ENCODE peak calls at places on chromosomes 2 and 18, in four cellular contexts. L is kidney; E is CD8-positive, alpha-beta memory T cell; B is PC-9. U is an unnamed sample.

GRCh38 chr18:45642802-45643201 is 27.5 kb downstream of the SLC14A2 start:
- DNase-seq in L (no peak), E (no peak), B (no peak), U (no peak)

GRCh38 chr18:48997985-48998831 is 47.4 kb upstream of the SMAD7 start:
- DNase-seq in L (peak; percentile 94), E (no peak), B (peak; percentile 98), U (no peak)

GRCh38 chr18:33600846-33601245 is 22.8 kb downstream of the ASXL3 start:
- DNase-seq in L (no peak), E (no peak), B (no peak), U (no peak)

GRCh38 chr2:8583400-8584173 is 98.3 kb upstream of the ID2 start:
- DNase-seq in L (peak; percentile 98), E (peak; percentile 83), B (no peak), U (peak; percentile 38)

GRCh38 chr18:13217466-13217961 is 1.0 kb upstream of the LDLRAD4 start:
- DNase-seq in L (peak; percentile 89), E (peak; percentile 59), B (no peak), U (peak; percentile 55)

GRCh38 chr18:6781179-6781714 is 51.7 kb downstream of the ARHGAP28 start:
- DNase-seq in L (no peak), E (no peak), B (no peak), U (no peak)

GRCh38 chr2:101989740-101990460 is 1.9 kb upstream of the IL1R2 start:
- DNase-seq in L (no peak), E (no peak), B (no peak), U (no peak)

GRCh38 chr2:86087936-86088850 is 17.5 kb downstream of the POLR1A start:
- DNase-seq in L (no peak), E (no peak), B (no peak), U (no peak)

GRCh38 chr2:130864830-130865229 is 28.1 kb downstream of the ARHGEF4 start:
- DNase-seq in L (no peak), E (no peak), B (peak; percentile 89), U (no peak)

GRCh38 chr2:105510761-105511669 is 112.2 kb upstream of the FHL2 start:
- DNase-seq in L (no peak), E (no peak), B (peak; percentile 71), U (no peak)

GRCh38 chr2:239169311-239170048 is 231.3 kb downstream of the HDAC4 start:
- DNase-seq in L (peak; percentile 67), E (no peak), B (no peak), U (no peak)

GRCh38 chr2:111236027-111236426 is 115.3 kb downstream of the BCL2L11 start:
- DNase-seq in L (peak; percentile 82), E (no peak), B (no peak), U (no peak)

GRCh38 chr18:36352384-36352783 is 54.9 kb downstream of the FHOD3 start:
- DNase-seq in L (no peak), E (no peak), B (no peak), U (no peak)

GRCh38 chr2:237154894-237155851 is 69.5 kb downstream of the COPS8 start:
- DNase-seq in L (no peak), E (no peak), B (no peak), U (no peak)

GRCh38 chr2:122481717-122482116 is 726.3 kb downstream of the TSN start:
- DNase-seq in L (no peak), E (no peak), B (no peak), U (no peak)

GRCh38 chr2:3348771-3349170 is 28.8 kb downstream of the EIPR1 start:
- DNase-seq in L (peak; percentile 84), E (no peak), B (no peak), U (no peak)

GRCh38 chr2:100615471-100615870 is 52.7 kb downstream of the PDCL3 start:
- DNase-seq in L (no peak), E (no peak), B (peak; percentile 35), U (no peak)

GRCh38 chr2:82735336-82735735 is 1723.7 kb downstream of the SUCLG1 start:
- DNase-seq in L (no peak), E (no peak), B (no peak), U (no peak)

GRCh38 chr2:197121756-197122385 is 188.7 kb downstream of the ANKRD44 start:
- DNase-seq in L (no peak), E (no peak), B (no peak), U (no peak)

GRCh38 chr2:228446732-228447131 is 265.2 kb upstream of the SPHKAP start:
- DNase-seq in L (no peak), E (no peak), B (no peak), U (no peak)

GRCh38 chr18:50297621-50298442 is 10.3 kb upstream of the CXXC1 start:
- DNase-seq in L (peak; percentile 93), E (peak; percentile 85), B (no peak), U (peak; percentile 49)
- H3K4me3 ChIP-seq in L (peak overlapping the region; percentile 77), E (peak overlapping the region; percentile 52), B (peak overlapping the region; percentile 45), U (peak overlapping the region; percentile 72)

GRCh38 chr2:108621689-108622681 is 87.7 kb downstream of the LIMS1 start:
- DNase-seq in L (no peak), E (no peak), B (no peak), U (no peak)
- H3K27ac ChIP-seq in L (no peak overlapping the region), E (peak overlapping the region; percentile 41), B (peak overlapping the region; percentile 17), U (peak overlapping the region; percentile 80)

DNA sequence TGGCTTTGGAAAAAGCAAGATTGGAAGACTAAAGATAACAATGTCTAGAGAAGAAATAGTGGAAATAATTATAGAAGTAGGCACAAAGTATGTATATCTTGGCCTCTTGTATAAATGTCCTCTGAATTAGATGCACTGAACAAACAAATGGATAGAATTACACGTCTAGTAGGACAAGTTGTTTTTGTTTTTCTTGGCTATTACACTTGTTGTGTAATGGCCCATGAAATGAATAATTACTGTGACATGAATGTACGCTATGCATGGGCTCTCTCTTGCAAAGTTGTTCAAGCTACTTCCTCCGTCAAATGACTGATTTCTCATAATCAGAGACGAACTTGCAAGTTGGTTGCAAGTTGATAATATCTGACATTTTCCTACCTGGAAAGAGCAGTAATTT is 126.2 kb downstream of the PDE1A start:
- DNase-seq in L (no peak), E (no peak), B (no peak), U (no peak)
- H3K4me3 ChIP-seq in L (no peak overlapping the region), E (no peak overlapping the region), B (no peak overlapping the region), U (no peak overlapping the region)

GRCh38 chr2:181954538-181954883 is 31.1 kb upstream of the PPP1R1C start:
- DNase-seq in L (no peak), E (no peak), B (no peak), U (no peak)
- H3K27ac ChIP-seq in L (no peak overlapping the region), E (no peak overlapping the region), B (peak overlapping the region; percentile 53), U (no peak overlapping the region)